ENCODE peak calls at places on chromosomes 3 and 15, in nine cellular contexts. One of them, this sample, is unnamed.

GRCh38 chr15:82894971-82895520 is 57.5 kb downstream of the HOMER2 start:
- DNase-seq in transverse colon: no peak
- DNase-seq in WTC11: no peak
- DNase-seq in astrocyte of the spinal cord: peak; percentile 17
- DNase-seq in fibroblast of mammary gland: no peak
- DNase-seq in colonic mucosa: no peak
- DNase-seq in mesothelial cell of epicardium: no peak
- DNase-seq in PC-9: no peak
- DNase-seq in foreskin fibroblast: no peak
- DNase-seq in this sample: no peak

GRCh38 chr3:11391930-11392688 is 119.9 kb downstream of the ATG7 start:
- DNase-seq in transverse colon: no peak
- DNase-seq in mesothelial cell of epicardium: no peak
- DNase-seq in fibroblast of mammary gland: peak; percentile 36
- DNase-seq in colonic mucosa: no peak
- DNase-seq in astrocyte of the spinal cord: peak; percentile 88
- DNase-seq in WTC11: no peak
- DNase-seq in PC-9: peak; percentile 20
- DNase-seq in foreskin fibroblast: no peak
- DNase-seq in this sample: no peak

GRCh38 chr3:184156522-184156955 is 1.4 kb downstream of the DVL3 start:
- DNase-seq in transverse colon: peak; percentile 46
- DNase-seq in foreskin fibroblast: no peak
- DNase-seq in mesothelial cell of epicardium: peak; percentile 65
- DNase-seq in astrocyte of the spinal cord: peak; percentile 53
- DNase-seq in colonic mucosa: peak; percentile 42
- DNase-seq in WTC11: peak; percentile 58
- DNase-seq in fibroblast of mammary gland: peak; percentile 63
- DNase-seq in PC-9: peak; percentile 38
- DNase-seq in this sample: no peak

GRCh38 chr3:11010406-11011165 is 18.0 kb downstream of the SLC6A1 start:
- DNase-seq in colonic mucosa: no peak
- DNase-seq in WTC11: no peak
- DNase-seq in foreskin fibroblast: no peak
- DNase-seq in transverse colon: no peak
- DNase-seq in PC-9: no peak
- DNase-seq in mesothelial cell of epicardium: no peak
- DNase-seq in fibroblast of mammary gland: no peak
- DNase-seq in astrocyte of the spinal cord: no peak
- DNase-seq in this sample: no peak

GRCh38 chr3:9340450-9341009 is 22.3 kb upstream of the THUMPD3 start:
- DNase-seq in colonic mucosa: no peak
- DNase-seq in transverse colon: no peak
- DNase-seq in mesothelial cell of epicardium: no peak
- DNase-seq in WTC11: no peak
- DNase-seq in foreskin fibroblast: peak; percentile 82
- DNase-seq in astrocyte of the spinal cord: peak; percentile 57
- DNase-seq in PC-9: peak; percentile 8
- DNase-seq in fibroblast of mammary gland: peak; percentile 93
- DNase-seq in this sample: no peak

GRCh38 chr15:45021331-45021730 is 1.7 kb upstream of the SORD start:
- DNase-seq in transverse colon: no peak
- DNase-seq in foreskin fibroblast: peak; percentile 7
- DNase-seq in WTC11: no peak
- DNase-seq in astrocyte of the spinal cord: no peak
- DNase-seq in PC-9: peak; percentile 35
- DNase-seq in mesothelial cell of epicardium: no peak
- DNase-seq in colonic mucosa: no peak
- DNase-seq in fibroblast of mammary gland: peak; percentile 34
- DNase-seq in this sample: no peak

GRCh38 chr3:161371441-161372320 is at the start of gene SPTSSB:
- DNase-seq in mesothelial cell of epicardium: peak; percentile 73
- DNase-seq in colonic mucosa: peak; percentile 43
- DNase-seq in astrocyte of the spinal cord: peak; percentile 16
- DNase-seq in WTC11: peak; percentile 84
- DNase-seq in fibroblast of mammary gland: no peak
- DNase-seq in transverse colon: peak; percentile 15
- DNase-seq in PC-9: peak; percentile 59
- DNase-seq in foreskin fibroblast: peak; percentile 20
- DNase-seq in this sample: peak; percentile 19

GRCh38 chr3:198079771-198080520 is 119.9 kb downstream of the LMLN start:
- DNase-seq in mesothelial cell of epicardium: no peak
- DNase-seq in foreskin fibroblast: no peak
- DNase-seq in transverse colon: peak; percentile 9
- DNase-seq in fibroblast of mammary gland: peak; percentile 7
- DNase-seq in colonic mucosa: peak; percentile 21
- DNase-seq in astrocyte of the spinal cord: no peak
- DNase-seq in PC-9: peak; percentile 43
- DNase-seq in WTC11: peak; percentile 46
- DNase-seq in this sample: no peak

GRCh38 chr15:92810418-92811138 is 89.5 kb upstream of the CHD2 start:
- DNase-seq in WTC11: no peak
- DNase-seq in PC-9: no peak
- DNase-seq in mesothelial cell of epicardium: no peak
- DNase-seq in transverse colon: peak; percentile 76
- DNase-seq in astrocyte of the spinal cord: peak; percentile 83
- DNase-seq in fibroblast of mammary gland: peak; percentile 76
- DNase-seq in colonic mucosa: peak; percentile 86
- DNase-seq in foreskin fibroblast: peak; percentile 62
- DNase-seq in this sample: no peak

GRCh38 chr15:101451192-101451799 is 38.2 kb downstream of the PCSK6 start:
- DNase-seq in fibroblast of mammary gland: peak; percentile 43
- DNase-seq in astrocyte of the spinal cord: no peak
- DNase-seq in WTC11: no peak
- DNase-seq in foreskin fibroblast: peak; percentile 64
- DNase-seq in mesothelial cell of epicardium: peak; percentile 48
- DNase-seq in transverse colon: no peak
- DNase-seq in PC-9: no peak
- DNase-seq in colonic mucosa: no peak
- DNase-seq in this sample: no peak

GRCh38 chr3:142958707-142959106 is 4.8 kb downstream of the PAQR9 start:
- DNase-seq in PC-9: peak; percentile 76
- DNase-seq in foreskin fibroblast: no peak
- DNase-seq in transverse colon: no peak
- DNase-seq in astrocyte of the spinal cord: peak; percentile 30
- DNase-seq in mesothelial cell of epicardium: no peak
- DNase-seq in WTC11: no peak
- DNase-seq in colonic mucosa: no peak
- DNase-seq in fibroblast of mammary gland: peak; percentile 54
- DNase-seq in this sample: no peak

GRCh38 chr15:27481768-27482167 is 510.8 kb downstream of the GABRG3 start:
- DNase-seq in fibroblast of mammary gland: no peak
- DNase-seq in mesothelial cell of epicardium: no peak
- DNase-seq in PC-9: no peak
- DNase-seq in WTC11: peak; percentile 28
- DNase-seq in foreskin fibroblast: no peak
- DNase-seq in colonic mucosa: no peak
- DNase-seq in transverse colon: no peak
- DNase-seq in astrocyte of the spinal cord: no peak
- DNase-seq in this sample: no peak

GRCh38 chr15:88800026-88800425 is 3.2 kb upstream of the ACAN start:
- DNase-seq in transverse colon: no peak
- DNase-seq in mesothelial cell of epicardium: no peak
- DNase-seq in foreskin fibroblast: peak; percentile 28
- DNase-seq in PC-9: no peak
- DNase-seq in fibroblast of mammary gland: peak; percentile 33
- DNase-seq in astrocyte of the spinal cord: peak; percentile 22
- DNase-seq in colonic mucosa: no peak
- DNase-seq in WTC11: no peak
- DNase-seq in this sample: no peak

DNA sequence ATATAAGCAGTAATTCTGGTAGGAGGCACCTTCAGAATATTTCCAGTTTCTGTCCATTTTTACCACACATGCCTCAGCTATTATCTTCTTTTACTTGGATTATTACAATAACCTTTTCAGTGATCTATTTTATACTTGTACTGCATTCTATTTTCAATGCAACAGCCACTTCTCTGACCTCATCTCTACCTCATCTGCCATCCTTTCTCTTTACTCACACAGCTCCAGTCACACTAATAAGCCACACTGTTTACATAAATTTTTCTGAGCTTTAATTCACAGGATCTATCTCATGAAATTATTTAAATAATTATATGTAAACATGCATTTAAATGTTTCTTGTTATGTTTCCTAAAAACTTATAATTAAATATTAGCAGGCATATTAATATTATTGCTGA is 47.3 kb upstream of the BCHE start:
- DNase-seq in astrocyte of the spinal cord: no peak
- DNase-seq in transverse colon: no peak
- DNase-seq in colonic mucosa: no peak
- DNase-seq in fibroblast of mammary gland: no peak
- DNase-seq in WTC11: no peak
- DNase-seq in foreskin fibroblast: no peak
- DNase-seq in mesothelial cell of epicardium: no peak
- DNase-seq in PC-9: no peak
- DNase-seq in this sample: no peak
- TF ChIP-seq CTCF in astrocyte of the spinal cord: no peak
- TF ChIP-seq CTCF in transverse colon: no peak
- TF ChIP-seq CTCF in colonic mucosa: no peak
- TF ChIP-seq CTCF in fibroblast of mammary gland: no peak
- TF ChIP-seq CTCF in WTC11: no peak
- TF ChIP-seq CTCF in foreskin fibroblast: no peak
- TF ChIP-seq CTCF in mesothelial cell of epicardium: no peak
- TF ChIP-seq CTCF in PC-9: no peak
- TF ChIP-seq CTCF in this sample: no peak

DNA sequence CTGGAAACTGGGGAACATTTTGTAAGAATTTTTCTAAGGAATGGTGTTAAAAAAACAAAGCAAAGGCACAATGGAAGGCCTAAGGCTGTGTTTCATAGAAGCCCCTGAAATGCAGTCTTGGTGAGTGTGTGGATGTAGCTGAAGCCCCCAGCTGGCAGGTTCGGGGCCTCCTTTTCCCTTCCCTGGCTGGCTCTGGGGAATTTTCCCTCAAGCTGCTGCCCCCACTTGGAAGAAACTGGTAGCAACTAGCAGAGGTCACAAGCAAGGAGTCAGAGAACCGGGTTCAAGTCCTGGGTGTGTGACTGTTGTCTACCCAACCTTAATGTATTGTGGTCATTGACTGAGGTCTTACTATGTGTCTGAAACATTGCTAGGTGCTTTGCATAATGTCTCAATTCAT is 85.3 kb upstream of the MYZAP start:
- DNase-seq in colonic mucosa: peak; percentile 44
- DNase-seq in foreskin fibroblast: no peak
- DNase-seq in PC-9: no peak
- DNase-seq in fibroblast of mammary gland: no peak
- DNase-seq in WTC11: peak; percentile 55
- DNase-seq in astrocyte of the spinal cord: no peak
- DNase-seq in transverse colon: no peak
- DNase-seq in mesothelial cell of epicardium: no peak
- DNase-seq in this sample: no peak
- TF ChIP-seq CTCF in colonic mucosa: no peak
- TF ChIP-seq CTCF in foreskin fibroblast: no peak
- TF ChIP-seq CTCF in PC-9: no peak
- TF ChIP-seq CTCF in fibroblast of mammary gland: peak; percentile 13
- TF ChIP-seq CTCF in WTC11: no peak
- TF ChIP-seq CTCF in astrocyte of the spinal cord: peak; percentile 23
- TF ChIP-seq CTCF in transverse colon: no peak
- TF ChIP-seq CTCF in mesothelial cell of epicardium: no peak
- TF ChIP-seq CTCF in this sample: no peak

GRCh38 chr3:192419312-192419711 is 308.0 kb downstream of the FGF12 start:
- DNase-seq in foreskin fibroblast: no peak
- DNase-seq in transverse colon: no peak
- DNase-seq in fibroblast of mammary gland: no peak
- DNase-seq in mesothelial cell of epicardium: no peak
- DNase-seq in colonic mucosa: no peak
- DNase-seq in WTC11: no peak
- DNase-seq in astrocyte of the spinal cord: no peak
- DNase-seq in PC-9: no peak
- DNase-seq in this sample: no peak

GRCh38 chr3:192422321-192422997 is 304.9 kb downstream of the FGF12 start:
- DNase-seq in fibroblast of mammary gland: peak; percentile 35
- DNase-seq in mesothelial cell of epicardium: no peak
- DNase-seq in astrocyte of the spinal cord: peak; percentile 49
- DNase-seq in PC-9: peak; percentile 31
- DNase-seq in WTC11: no peak
- DNase-seq in foreskin fibroblast: no peak
- DNase-seq in colonic mucosa: no peak
- DNase-seq in transverse colon: no peak
- DNase-seq in this sample: no peak

GRCh38 chr3:192417012-192417411 is 310.3 kb downstream of the FGF12 start:
- DNase-seq in foreskin fibroblast: no peak
- DNase-seq in transverse colon: no peak
- DNase-seq in fibroblast of mammary gland: no peak
- DNase-seq in colonic mucosa: no peak
- DNase-seq in PC-9: no peak
- DNase-seq in mesothelial cell of epicardium: no peak
- DNase-seq in astrocyte of the spinal cord: no peak
- DNase-seq in WTC11: no peak
- DNase-seq in this sample: no peak

GRCh38 chr3:192417559-192418055 is 309.7 kb downstream of the FGF12 start:
- DNase-seq in colonic mucosa: no peak
- DNase-seq in astrocyte of the spinal cord: no peak
- DNase-seq in mesothelial cell of epicardium: no peak
- DNase-seq in PC-9: no peak
- DNase-seq in transverse colon: no peak
- DNase-seq in foreskin fibroblast: no peak
- DNase-seq in fibroblast of mammary gland: no peak
- DNase-seq in WTC11: no peak
- DNase-seq in this sample: no peak

DNA sequence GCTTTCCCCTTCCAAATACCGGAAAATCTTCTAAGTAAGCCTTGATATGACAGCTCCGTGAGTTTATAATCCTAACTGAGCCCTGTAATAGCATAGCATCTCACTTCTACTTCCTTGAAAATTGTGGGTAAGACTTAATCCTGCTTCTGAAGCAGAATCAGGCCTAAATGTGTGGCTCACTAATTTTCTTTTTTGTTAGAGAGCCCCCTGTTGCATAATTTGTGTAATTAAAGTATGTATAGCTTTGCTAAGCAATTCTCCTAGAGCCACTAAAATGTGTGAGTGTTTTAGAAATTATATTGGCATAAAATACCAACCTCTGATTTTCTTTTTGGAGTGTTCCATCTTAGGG is 304.4 kb downstream of the FGF12 start:
- DNase-seq in WTC11: no peak
- DNase-seq in astrocyte of the spinal cord: peak; percentile 59
- DNase-seq in PC-9: no peak
- DNase-seq in colonic mucosa: no peak
- DNase-seq in fibroblast of mammary gland: no peak
- DNase-seq in mesothelial cell of epicardium: no peak
- DNase-seq in foreskin fibroblast: no peak
- DNase-seq in transverse colon: no peak
- DNase-seq in this sample: no peak
- TF ChIP-seq CTCF in WTC11: peak; percentile 11
- TF ChIP-seq CTCF in astrocyte of the spinal cord: peak; percentile 26
- TF ChIP-seq CTCF in PC-9: peak; percentile 79
- TF ChIP-seq CTCF in colonic mucosa: no peak
- TF ChIP-seq CTCF in fibroblast of mammary gland: no peak
- TF ChIP-seq CTCF in mesothelial cell of epicardium: peak; percentile 48
- TF ChIP-seq CTCF in foreskin fibroblast: no peak
- TF ChIP-seq CTCF in transverse colon: no peak
- TF ChIP-seq CTCF in this sample: no peak

DNA sequence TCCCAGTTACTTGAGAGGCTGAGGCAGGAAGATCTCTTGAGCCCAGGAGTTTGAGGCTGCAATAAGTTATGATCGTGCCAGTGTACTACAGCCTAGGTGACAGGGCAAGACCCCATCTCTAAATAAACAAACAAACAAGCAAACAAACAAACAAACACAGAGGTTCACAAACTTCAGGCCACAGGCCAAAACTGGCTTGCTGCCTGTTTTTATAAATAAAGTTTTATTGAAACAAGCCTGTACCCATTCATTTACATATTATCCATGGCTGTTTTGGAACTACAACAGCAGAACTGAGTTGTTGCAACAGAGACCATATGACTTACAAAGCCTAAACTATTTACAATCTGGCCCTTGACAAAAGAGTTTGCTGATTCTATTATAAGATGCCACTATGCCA is 6.5 kb downstream of the DYNC1LI1 start:
- DNase-seq in mesothelial cell of epicardium: no peak
- DNase-seq in transverse colon: no peak
- DNase-seq in fibroblast of mammary gland: peak; percentile 5
- DNase-seq in colonic mucosa: no peak
- DNase-seq in astrocyte of the spinal cord: no peak
- DNase-seq in PC-9: no peak
- DNase-seq in WTC11: no peak
- DNase-seq in foreskin fibroblast: no peak
- DNase-seq in this sample: no peak
- TF ChIP-seq CTCF in mesothelial cell of epicardium: no peak
- TF ChIP-seq CTCF in transverse colon: no peak
- TF ChIP-seq CTCF in fibroblast of mammary gland: no peak
- TF ChIP-seq CTCF in colonic mucosa: no peak
- TF ChIP-seq CTCF in astrocyte of the spinal cord: no peak
- TF ChIP-seq CTCF in PC-9: no peak
- TF ChIP-seq CTCF in WTC11: no peak
- TF ChIP-seq CTCF in foreskin fibroblast: no peak
- TF ChIP-seq CTCF in this sample: no peak

This sample was measured in CD8-positive, alpha-beta T cell.